ENCODE peak calls at places on chromosomes 4 and X, in five cellular contexts. One of them, this sample, is unnamed.

GRCh38 chr4:137299281-137299680 is 233.0 kb downstream of the PCDH18 start:
- DNase-seq in AG08396: no peak
- DNase-seq in cardiac fibroblast: no peak
- DNase-seq in CD14-positive monocyte: no peak
- DNase-seq in aorta: no peak
- DNase-seq in this sample: no peak

GRCh38 chr4:82247171-82247570 is 126.6 kb downstream of the HNRNPD start:
- DNase-seq in aorta: no peak
- DNase-seq in CD14-positive monocyte: no peak
- DNase-seq in AG08396: no peak
- DNase-seq in cardiac fibroblast: no peak
- DNase-seq in this sample: no peak

GRCh38 chrX:13742397-13743176 is 8.0 kb downstream of the OFD1 start:
- DNase-seq in CD14-positive monocyte: peak; percentile 52
- DNase-seq in aorta: no peak
- DNase-seq in cardiac fibroblast: peak; percentile 14
- DNase-seq in AG08396: no peak
- DNase-seq in this sample: no peak

GRCh38 chr4:24644983-24645764 is 60.8 kb upstream of the DHX15 start:
- DNase-seq in AG08396: no peak
- DNase-seq in aorta: no peak
- DNase-seq in CD14-positive monocyte: no peak
- DNase-seq in cardiac fibroblast: peak; percentile 26
- DNase-seq in this sample: no peak

GRCh38 chrX:21398424-21398823 is 24.2 kb downstream of the CNKSR2 start:
- DNase-seq in CD14-positive monocyte: no peak
- DNase-seq in cardiac fibroblast: peak; percentile 4
- DNase-seq in aorta: no peak
- DNase-seq in AG08396: no peak
- DNase-seq in this sample: no peak

GRCh38 chr4:88841635-88842034 is 144.0 kb upstream of the NAP1L5 start:
- DNase-seq in AG08396: no peak
- DNase-seq in CD14-positive monocyte: no peak
- DNase-seq in cardiac fibroblast: no peak
- DNase-seq in aorta: no peak
- DNase-seq in this sample: no peak

GRCh38 chr4:123396294-123397275 is at the start of gene SPRY1:
- DNase-seq in CD14-positive monocyte: peak; percentile 64
- DNase-seq in aorta: peak; percentile 91
- DNase-seq in cardiac fibroblast: peak; percentile 97
- DNase-seq in AG08396: peak; percentile 72
- DNase-seq in this sample: peak; percentile 98

GRCh38 chr4:121228851-121229250 is 64.7 kb upstream of the TNIP3 start:
- DNase-seq in CD14-positive monocyte: no peak
- DNase-seq in AG08396: no peak
- DNase-seq in cardiac fibroblast: no peak
- DNase-seq in aorta: no peak
- DNase-seq in this sample: no peak

GRCh38 chr4:80731436-80731835 is 299.1 kb upstream of the BMP3 start:
- DNase-seq in CD14-positive monocyte: no peak
- DNase-seq in aorta: no peak
- DNase-seq in AG08396: no peak
- DNase-seq in cardiac fibroblast: no peak
- DNase-seq in this sample: no peak

GRCh38 chr4:71974681-71975080 is 57.1 kb upstream of the NPFFR2 start:
- DNase-seq in aorta: no peak
- DNase-seq in cardiac fibroblast: peak; percentile 31
- DNase-seq in CD14-positive monocyte: no peak
- DNase-seq in AG08396: no peak
- DNase-seq in this sample: no peak

GRCh38 chrX:27381419-27381818 is 81.7 kb downstream of the PPP4R3C start:
- DNase-seq in aorta: peak; percentile 65
- DNase-seq in CD14-positive monocyte: no peak
- DNase-seq in cardiac fibroblast: no peak
- DNase-seq in AG08396: no peak
- DNase-seq in this sample: no peak

GRCh38 chr4:37601527-37601926 is 84.6 kb downstream of the RELL1 start:
- DNase-seq in AG08396: peak; percentile 19
- DNase-seq in cardiac fibroblast: peak; percentile 98
- DNase-seq in CD14-positive monocyte: no peak
- DNase-seq in aorta: no peak
- DNase-seq in this sample: no peak

GRCh38 chrX:119382606-119383005 is 16.5 kb upstream of the SLC25A43 start:
- DNase-seq in cardiac fibroblast: no peak
- DNase-seq in CD14-positive monocyte: no peak
- DNase-seq in aorta: no peak
- DNase-seq in AG08396: no peak
- DNase-seq in this sample: peak; percentile 7

GRCh38 chr4:151991001-151991883 is 230.4 kb upstream of the GATB start:
- DNase-seq in aorta: no peak
- DNase-seq in AG08396: no peak
- DNase-seq in cardiac fibroblast: no peak
- DNase-seq in CD14-positive monocyte: no peak
- DNase-seq in this sample: peak; percentile 36

GRCh38 chr4:144355809-144356757 is 215.6 kb upstream of the GYPA start:
- DNase-seq in CD14-positive monocyte: no peak
- DNase-seq in aorta: no peak
- DNase-seq in cardiac fibroblast: peak; percentile 87
- DNase-seq in AG08396: peak; percentile 20
- DNase-seq in this sample: peak; percentile 88

GRCh38 chr4:47326067-47326466 is 137.4 kb downstream of the COMMD8 start:
- DNase-seq in AG08396: no peak
- DNase-seq in aorta: no peak
- DNase-seq in CD14-positive monocyte: no peak
- DNase-seq in cardiac fibroblast: no peak
- DNase-seq in this sample: no peak

GRCh38 chr4:153114771-153115321 is 89.4 kb upstream of the TRIM2 start:
- DNase-seq in CD14-positive monocyte: no peak
- DNase-seq in aorta: no peak
- DNase-seq in AG08396: peak; percentile 53
- DNase-seq in cardiac fibroblast: peak; percentile 60
- DNase-seq in this sample: no peak

GRCh38 chr4:134421734-134422133 is 220.1 kb upstream of the PABPC4L start:
- DNase-seq in cardiac fibroblast: no peak
- DNase-seq in CD14-positive monocyte: no peak
- DNase-seq in AG08396: no peak
- DNase-seq in aorta: no peak
- DNase-seq in this sample: peak; percentile 22

GRCh38 chrX:21056636-21057035 is 317.6 kb upstream of the CNKSR2 start:
- DNase-seq in cardiac fibroblast: no peak
- DNase-seq in aorta: no peak
- DNase-seq in AG08396: no peak
- DNase-seq in CD14-positive monocyte: no peak
- DNase-seq in this sample: no peak

GRCh38 chr4:147326581-147326980 is 154.3 kb upstream of the EDNRA start:
- DNase-seq in CD14-positive monocyte: no peak
- DNase-seq in AG08396: no peak
- DNase-seq in aorta: no peak
- DNase-seq in cardiac fibroblast: peak; percentile 41
- DNase-seq in this sample: peak; percentile 58

GRCh38 chr4:24912252-24913098 is at the start of gene CCDC149:
- DNase-seq in aorta: peak; percentile 88
- DNase-seq in AG08396: peak; percentile 91
- DNase-seq in CD14-positive monocyte: no peak
- DNase-seq in cardiac fibroblast: peak; percentile 69
- DNase-seq in this sample: peak; percentile 92

GRCh38 chrX:2697741-2698294 is 6.7 kb downstream of the CD99 start:
- DNase-seq in aorta: no peak
- DNase-seq in AG08396: no peak
- DNase-seq in CD14-positive monocyte: no peak
- DNase-seq in cardiac fibroblast: no peak
- DNase-seq in this sample: no peak

GRCh38 chr4:71259911-71260331 is 78.9 kb upstream of the SLC4A4 start:
- DNase-seq in CD14-positive monocyte: peak; percentile 55
- DNase-seq in cardiac fibroblast: no peak
- DNase-seq in AG08396: no peak
- DNase-seq in aorta: no peak
- DNase-seq in this sample: no peak

GRCh38 chr4:118989098-118990080 is 100.7 kb downstream of the SYNPO2 start:
- DNase-seq in cardiac fibroblast: peak; percentile 54
- DNase-seq in aorta: no peak
- DNase-seq in AG08396: peak; percentile 63
- DNase-seq in CD14-positive monocyte: no peak
- DNase-seq in this sample: no peak

GRCh38 chr4:98614655-98615054 is 43.8 kb downstream of the TSPAN5 start:
- DNase-seq in aorta: no peak
- DNase-seq in CD14-positive monocyte: no peak
- DNase-seq in AG08396: no peak
- DNase-seq in cardiac fibroblast: no peak
- DNase-seq in this sample: no peak

GRCh38 chrX:20230406-20230805 is 36.3 kb downstream of the RPS6KA3 start:
- DNase-seq in CD14-positive monocyte: no peak
- DNase-seq in aorta: no peak
- DNase-seq in cardiac fibroblast: no peak
- DNase-seq in AG08396: no peak
- DNase-seq in this sample: no peak

GRCh38 chr4:43680416-43680815 is 768.2 kb downstream of the KCTD8 start:
- DNase-seq in cardiac fibroblast: no peak
- DNase-seq in aorta: no peak
- DNase-seq in CD14-positive monocyte: no peak
- DNase-seq in AG08396: no peak
- DNase-seq in this sample: peak; percentile 26

GRCh38 chr4:18691431-18692200 is 670.1 kb upstream of the LCORL start:
- DNase-seq in AG08396: no peak
- DNase-seq in CD14-positive monocyte: no peak
- DNase-seq in aorta: no peak
- DNase-seq in cardiac fibroblast: no peak
- DNase-seq in this sample: peak; percentile 57

GRCh38 chr4:110869114-110869513 is 246.2 kb upstream of the PITX2 start:
- DNase-seq in cardiac fibroblast: peak; percentile 9
- DNase-seq in AG08396: peak; percentile 35
- DNase-seq in CD14-positive monocyte: no peak
- DNase-seq in aorta: no peak
- DNase-seq in this sample: no peak

GRCh38 chrX:149841929-149842328 is 39.1 kb upstream of the MAGEA8 start:
- DNase-seq in aorta: no peak
- DNase-seq in AG08396: no peak
- DNase-seq in CD14-positive monocyte: no peak
- DNase-seq in cardiac fibroblast: no peak
- DNase-seq in this sample: no peak

GRCh38 chr4:132071815-132072214 is 1077.3 kb upstream of the PCDH10 start:
- DNase-seq in aorta: no peak
- DNase-seq in AG08396: peak; percentile 18
- DNase-seq in cardiac fibroblast: peak; percentile 2
- DNase-seq in CD14-positive monocyte: no peak
- DNase-seq in this sample: no peak

GRCh38 chr4:37976991-37977470 is 16.8 kb downstream of the PTTG2 start:
- DNase-seq in AG08396: peak; percentile 86
- DNase-seq in cardiac fibroblast: peak; percentile 84
- DNase-seq in aorta: peak; percentile 96
- DNase-seq in CD14-positive monocyte: peak; percentile 87
- DNase-seq in this sample: peak; percentile 96

GRCh38 chrX:41559235-41559634 is 112.1 kb downstream of the NYX start:
- DNase-seq in aorta: no peak
- DNase-seq in AG08396: no peak
- DNase-seq in CD14-positive monocyte: no peak
- DNase-seq in cardiac fibroblast: no peak
- DNase-seq in this sample: no peak

GRCh38 chr4:78552398-78553396 is 1.1 kb downstream of the ANXA3 start:
- DNase-seq in CD14-positive monocyte: no peak
- DNase-seq in AG08396: no peak
- DNase-seq in cardiac fibroblast: no peak
- DNase-seq in aorta: no peak
- DNase-seq in this sample: peak; percentile 85

GRCh38 chr4:13711233-13711775 is 83.8 kb upstream of the BOD1L1 start:
- DNase-seq in AG08396: no peak
- DNase-seq in cardiac fibroblast: no peak
- DNase-seq in aorta: no peak
- DNase-seq in CD14-positive monocyte: no peak
- DNase-seq in this sample: no peak

This sample was measured in left kidney.